ENCODE peak calls at places on chromosomes 11 and 22, in five cellular contexts. G, Z, C, Q and U are unnamed samples.

GRCh38 chr11:83364500-83365059 is 78.4 kb upstream of the CCDC90B start:
- DNase-seq in Z (no peak), G (no peak), C (no peak), Q (no peak), U (no peak)

GRCh38 chr11:103803062-103803461 is 233.4 kb upstream of the DDI1 start:
- DNase-seq in Q (no peak), Z (no peak), C (no peak), G (no peak), U (no peak)

GRCh38 chr11:95917188-95918036 is 6.5 kb downstream of the MTMR2 start:
- DNase-seq in C (no peak), G (no peak), Q (no peak), Z (no peak), U (no peak)

GRCh38 chr11:79396674-79397073 is 44.2 kb downstream of the TENM4 start:
- DNase-seq in G (no peak), C (no peak), Z (no peak), Q (no peak), U (no peak)

GRCh38 chr11:36265793-36266628 is 23.2 kb downstream of the COMMD9 start:
- DNase-seq in G (peak), C (peak), Q (peak), Z (peak), U (peak)

GRCh38 chr11:123152951-123153350 is 42.1 kb downstream of the CLMP start:
- DNase-seq in G (no peak), Z (no peak), Q (no peak), C (no peak), U (no peak)

GRCh38 chr11:11583801-11584445 is 37.9 kb downstream of the GALNT18 start:
- DNase-seq in G (no peak), Q (no peak), C (no peak), Z (peak), U (no peak)

GRCh38 chr22:40719599-40719998 is 40.3 kb downstream of the MCHR1 start:
- DNase-seq in G (no peak), Q (no peak), C (no peak), Z (no peak), U (no peak)

GRCh38 chr11:130431337-130431773 is 2.9 kb upstream of the ADAMTS8 start:
- DNase-seq in G (peak), Q (peak), C (peak), Z (peak), U (peak)

GRCh38 chr22:40107244-40107643 is 70.5 kb upstream of the TNRC6B start:
- DNase-seq in C (no peak), Z (no peak), G (no peak), Q (no peak), U (no peak)

GRCh38 chr11:113532697-113533424 is 57.7 kb upstream of the DRD2 start:
- DNase-seq in C (peak), Q (peak), Z (peak), G (peak), U (peak)

GRCh38 chr11:2294340-2295290 is 7.1 kb downstream of the C11orf21 start:
- DNase-seq in G (no peak), Q (no peak), Z (peak), C (peak), U (no peak)

GRCh38 chr11:12110714-12111481 is 508 bp downstream of the MICAL2 start:
- DNase-seq in Z (peak), Q (peak), G (peak), C (peak), U (no peak)

GRCh38 chr11:66971483-66971882 is 3.6 kb upstream of the C11orf86 start:
- DNase-seq in Z (no peak), G (no peak), Q (no peak), C (no peak), U (no peak)

GRCh38 chr11:122843281-122844150 is 5.2 kb downstream of the CRTAM start:
- DNase-seq in G (no peak), Z (no peak), Q (peak), C (peak), U (no peak)

GRCh38 chr11:18802381-18803257 is 11.0 kb upstream of the PTPN5 start:
- DNase-seq in Z (peak), G (peak), C (peak), Q (peak), U (peak)

GRCh38 chr11:131408011-131408640 is 37.7 kb downstream of the NTM start:
- DNase-seq in Z (peak), Q (peak), C (peak), G (no peak), U (peak)

GRCh38 chr22:24942301-24942700 is 4.2 kb downstream of the LHFPL7 start:
- DNase-seq in C (no peak), Z (no peak), G (no peak), Q (peak), U (no peak)

GRCh38 chr11:13008625-13009475 is at the start of gene RASSF10:
- DNase-seq in G (peak), Z (peak), Q (peak), C (peak), U (no peak)

GRCh38 chr11:770642-771616 is 6.4 kb downstream of the GATD1 start:
- DNase-seq in G (no peak), C (no peak), Q (no peak), Z (no peak), U (no peak)

GRCh38 chr11:36306888-36307287 is 10.8 kb downstream of the PRR5L start:
- DNase-seq in Q (no peak), G (no peak), C (no peak), Z (no peak), U (no peak)

GRCh38 chr22:29341056-29341848 is 25.8 kb upstream of the RASL10A start:
- DNase-seq in Q (no peak), G (no peak), C (no peak), Z (no peak), U (no peak)

GRCh38 chr11:122979103-122979814 is 2.4 kb downstream of the BSX start:
- DNase-seq in Z (peak), Q (no peak), G (no peak), C (no peak), U (no peak)

GRCh38 chr11:44763111-44763820 is 36.5 kb downstream of the TSPAN18 start:
- DNase-seq in C (no peak), Q (no peak), Z (peak), G (no peak), U (no peak)

GRCh38 chr11:128905345-128906184 is 14.4 kb downstream of the KCNJ5 start:
- DNase-seq in Z (peak), Q (peak), C (peak), G (peak), U (peak)

GRCh38 chr11:3130269-3131071 is 34.6 kb downstream of the OSBPL5 start:
- DNase-seq in Q (peak), G (no peak), C (no peak), Z (no peak), U (no peak)

GRCh38 chr11:71342951-71343827 is 90.8 kb upstream of the SHANK2 start:
- DNase-seq in G (peak), C (peak), Z (peak), Q (peak), U (peak)

GRCh38 chr22:48855593-48856307 is 971.9 kb downstream of the BRD1 start:
- DNase-seq in G (no peak), Z (no peak), C (no peak), Q (no peak), U (no peak)

GRCh38 chr11:124748100-124748418 is 4.0 kb downstream of the VSIG2 start:
- DNase-seq in Q (no peak), Z (no peak), C (no peak), G (no peak), U (no peak)

GRCh38 chr22:24805790-24806662 is at the start of gene SGSM1:
- DNase-seq in G (peak), Z (peak), C (peak), Q (peak), U (peak)

GRCh38 chr11:86673872-86674750 is 1.7 kb upstream of the ME3 start:
- DNase-seq in C (no peak), Q (no peak), Z (no peak), G (peak), U (no peak)

GRCh38 chr11:79438631-79439429 is 2.0 kb downstream of the TENM4 start:
- DNase-seq in Z (peak), Q (peak), G (peak), C (peak), U (peak)

GRCh38 chr11:6237903-6238302 is 986 bp upstream of the CNGA4 start:
- DNase-seq in G (no peak), Q (no peak), C (no peak), Z (no peak), U (no peak)

GRCh38 chr11:128956401-128957203 is 13.9 kb upstream of the TP53AIP1 start:
- DNase-seq in G (peak), Q (peak), Z (no peak), C (peak), U (peak)

GRCh38 chr11:83537131-83537610 is 251.0 kb upstream of the CCDC90B start:
- DNase-seq in Z (no peak), C (no peak), G (no peak), Q (no peak), U (no peak)

DNA sequence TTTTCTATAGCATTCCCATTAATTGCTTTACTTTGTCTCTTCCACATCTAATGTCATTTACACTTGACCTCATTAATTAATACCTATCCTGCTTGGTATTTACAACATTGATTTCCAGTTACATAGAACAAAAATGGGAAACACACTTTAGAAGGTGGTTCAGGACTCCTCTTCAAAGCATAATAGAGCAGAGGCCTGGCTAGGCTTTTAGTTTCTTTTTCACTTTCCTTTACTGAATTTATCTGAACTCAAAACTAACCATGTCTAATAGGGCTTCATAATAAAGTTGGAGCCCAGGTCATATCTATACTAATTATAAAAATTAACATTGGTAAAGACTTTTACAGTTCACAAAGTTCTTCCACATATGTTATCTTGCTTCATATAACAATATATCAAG is 648.0 kb upstream of the KIRREL3 start:
- DNase-seq in G (no peak), C (no peak), Q (no peak), Z (no peak), U (no peak)
- TF ChIP-seq POLR2A in G (no peak), C (no peak), Q (no peak), Z (no peak), U (no peak)

GRCh38 chr11:108933630-108934029 is 268.8 kb downstream of the DDX10 start:
- DNase-seq in C (no peak), G (no peak), Z (no peak), Q (no peak), U (no peak)

GRCh38 chr11:108927791-108928545 is 263.1 kb downstream of the DDX10 start:
- DNase-seq in G (no peak), C (no peak), Z (no peak), Q (peak), U (no peak)

GRCh38 chr11:108931168-108931567 is 266.3 kb downstream of the DDX10 start:
- DNase-seq in Z (no peak), Q (no peak), C (no peak), G (no peak), U (no peak)

GRCh38 chr11:108926522-108927380 is 261.9 kb downstream of the DDX10 start:
- DNase-seq in Q (no peak), Z (no peak), G (no peak), C (no peak), U (no peak)

GRCh38 chr11:108929241-108929640 is 264.4 kb downstream of the DDX10 start:
- DNase-seq in C (no peak), Z (no peak), Q (no peak), G (no peak), U (no peak)
- TF ChIP-seq POLR2A in C (no peak), Z (no peak), Q (no peak), G (no peak), U (no peak)

DNA sequence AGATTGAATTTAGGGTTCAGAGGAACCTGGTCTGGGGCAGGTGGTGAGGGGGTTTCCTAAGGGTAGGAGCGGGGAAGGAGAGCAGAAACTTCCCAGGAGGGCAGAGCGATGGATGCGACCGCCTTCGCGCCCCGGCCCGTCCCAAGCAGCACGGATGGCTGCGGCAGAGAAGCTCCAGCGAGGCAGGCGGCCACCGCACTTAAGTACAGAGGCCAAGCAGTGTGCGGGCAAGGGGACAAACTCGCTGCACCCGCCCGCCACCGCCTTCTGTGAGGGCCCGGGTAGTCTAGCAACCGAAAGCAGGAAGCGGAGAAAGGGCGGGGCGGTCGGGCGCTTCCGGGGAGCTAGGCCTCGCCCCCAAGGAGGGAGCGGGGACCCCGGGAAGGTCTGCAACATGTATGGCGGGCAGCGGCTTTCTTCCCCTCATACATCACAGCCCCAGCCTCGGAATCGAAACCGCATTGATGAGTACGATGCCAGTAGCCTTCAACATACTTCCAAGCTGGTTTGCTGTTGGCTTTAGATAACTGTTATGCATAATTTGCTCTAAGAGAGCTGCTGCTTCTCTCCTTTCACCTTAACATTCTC is at the start of gene AGBL2:
- DNase-seq in G (peak), C (peak), Z (peak), Q (peak), U (peak)
- TF ChIP-seq POLR2A in G (peak), C (peak), Z (no peak), Q (peak), U (peak)

GRCh38 chr22:50474711-50475651 is at the start of gene SBF1:
- DNase-seq in C (peak), G (peak), Z (peak), Q (peak), U (peak)
- TF ChIP-seq POLR2A in C (peak), G (peak), Z (no peak), Q (peak), U (peak)

GRCh38 chr22:49970528-49971231 is 10.1 kb downstream of the PIM3 start:
- DNase-seq in Q (peak), G (peak), Z (peak), C (peak), U (peak)
- TF ChIP-seq POLR2A in Q (peak), G (peak), Z (no peak), C (peak), U (peak)

GRCh38 chr11:65856689-65857499 is 1.1 kb downstream of the CFL1 start:
- DNase-seq in Q (peak), Z (peak), C (peak), G (peak), U (peak)
- TF ChIP-seq POLR2A in Q (peak), Z (no peak), C (peak), G (peak), U (peak)